ENCODE peak calls at places on chromosomes 13 and 19, in six cellular contexts. G is cardiac fibroblast, M is IMR-90, W is WTC11, B is endothelial cell, S is HFFc6. J is an unnamed sample.

GRCh38 chr19:33490041-33490451 is 31.5 kb downstream of the PEPD start:
- DNase-seq in G (no peak), M (no peak), W (no peak), B (no peak), S (no peak), J (no peak)

GRCh38 chr19:48997972-48998371 is 4.3 kb downstream of the RUVBL2 start:
- DNase-seq in G (peak; percentile 64), M (peak; percentile 45), W (peak; percentile 92), B (peak; percentile 83), S (peak; percentile 50), J (peak; percentile 92)

GRCh38 chr19:13398780-13399726 is 107.2 kb downstream of the CACNA1A start:
- DNase-seq in G (peak; percentile 94), M (peak; percentile 93), W (no peak), B (no peak), S (peak; percentile 94), J (no peak)

GRCh38 chr13:97222934-97223710 is 989 bp downstream of the MBNL2 start:
- DNase-seq in G (no peak), M (no peak), W (no peak), B (no peak), S (no peak), J (no peak)

GRCh38 chr19:57887195-57887941 is 1.5 kb downstream of the ZNF814 start:
- DNase-seq in G (peak; percentile 50), M (no peak), W (peak; percentile 44), B (no peak), S (no peak), J (peak; percentile 40)

GRCh38 chr19:48806818-48807589 is 3.8 kb downstream of the BCAT2 start:
- DNase-seq in G (peak; percentile 59), M (peak; percentile 39), W (peak; percentile 47), B (peak; percentile 55), S (peak; percentile 40), J (peak; percentile 41)

GRCh38 chr13:30355405-30355741 is 48.0 kb upstream of the KATNAL1 start:
- DNase-seq in G (no peak), M (no peak), W (peak; percentile 54), B (peak; percentile 47), S (no peak), J (peak; percentile 8)

GRCh38 chr13:114101325-114101821 is 31.1 kb downstream of the RASA3 start:
- DNase-seq in G (peak; percentile 39), M (no peak), W (peak; percentile 11), B (no peak), S (no peak), J (peak; percentile 14)

GRCh38 chr19:43574424-43575155 is 737 bp downstream of the XRCC1 start:
- DNase-seq in G (peak; percentile 21), M (peak; percentile 35), W (no peak), B (no peak), S (no peak), J (peak; percentile 23)

GRCh38 chr13:40442191-40442590 is 224.2 kb downstream of the FOXO1 start:
- DNase-seq in G (peak; percentile 51), M (no peak), W (no peak), B (no peak), S (no peak), J (peak; percentile 12)

GRCh38 chr13:51519839-51520238 is 64.4 kb upstream of the WDFY2 start:
- DNase-seq in G (peak; percentile 64), M (peak; percentile 61), W (no peak), B (no peak), S (peak; percentile 30), J (no peak)

GRCh38 chr19:17539288-17540117 is 15.9 kb upstream of the COLGALT1 start:
- DNase-seq in G (peak; percentile 97), M (peak; percentile 92), W (peak; percentile 100), B (peak; percentile 95), S (peak; percentile 84), J (peak; percentile 99)
- TF ChIP-seq CTCF in G (peak; percentile 34), M (peak; percentile 49), W (no peak), B (peak; percentile 11), S (peak; percentile 52), J (peak; percentile 32)

GRCh38 chr19:47608074-47608907 is 643 bp upstream of the BICRA start:
- DNase-seq in G (peak; percentile 97), M (peak; percentile 90), W (peak; percentile 96), B (peak; percentile 99), S (peak; percentile 87), J (peak; percentile 92)
- TF ChIP-seq CTCF in G (peak; percentile 39), M (peak; percentile 30), W (no peak), B (no peak), S (peak; percentile 64), J (peak; percentile 2)

DNA sequence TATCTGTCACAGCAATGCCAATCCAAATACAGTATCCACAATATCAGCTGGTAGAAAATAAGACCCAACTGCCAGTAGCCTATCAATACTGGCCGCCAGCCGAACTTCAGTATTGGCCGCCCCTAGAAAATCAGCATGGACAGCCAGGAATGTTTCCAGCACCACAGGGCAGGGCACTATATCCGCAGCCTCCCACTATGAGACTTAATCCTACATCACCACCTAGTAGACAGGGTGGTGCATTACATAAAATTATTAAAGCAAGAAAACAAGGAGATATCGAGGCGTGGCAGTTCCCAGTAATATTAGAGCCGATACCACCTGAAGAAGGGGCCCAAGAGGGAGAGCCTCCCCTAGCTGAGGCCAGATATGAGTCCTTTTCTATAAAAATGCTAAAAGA is 111.3 kb downstream of the ZNF486 start:
- DNase-seq in G (no peak), M (no peak), W (no peak), B (peak; percentile 47), S (no peak), J (no peak)
- TF ChIP-seq CTCF in G (peak; percentile 41), M (no peak), W (peak; percentile 55), B (peak; percentile 83), S (no peak), J (no peak)

DNA sequence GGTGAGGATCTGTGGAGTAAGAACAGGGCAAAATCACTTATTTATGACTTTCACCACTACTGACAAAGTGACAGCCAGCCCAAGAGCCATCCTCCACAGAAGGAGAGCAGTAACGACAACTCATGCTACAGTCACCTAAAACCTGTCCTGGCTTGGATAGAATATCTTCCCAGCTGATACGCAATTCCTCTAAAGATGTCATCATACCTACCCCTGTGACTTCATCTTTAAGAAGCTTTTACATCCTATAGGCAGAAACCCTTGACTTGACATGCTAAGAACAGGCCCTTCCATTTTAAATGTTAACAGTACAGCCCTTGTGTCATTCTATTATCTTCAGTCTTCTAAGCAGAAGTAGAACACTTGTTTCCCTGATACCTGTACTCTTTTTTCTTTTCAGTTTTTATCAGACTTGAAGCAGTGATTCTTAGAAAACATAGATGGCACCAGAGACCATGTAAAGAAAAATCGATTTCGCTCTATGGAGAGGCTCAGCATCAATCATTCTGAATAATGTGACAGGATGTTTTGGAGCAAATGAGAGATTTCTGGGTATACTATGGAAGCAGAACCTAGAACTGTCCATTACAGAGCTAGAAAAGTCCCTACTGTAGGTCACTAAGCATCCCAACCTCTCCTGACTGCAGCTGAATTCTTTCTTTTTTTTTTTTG is 20.1 kb downstream of the STOML3 start:
- DNase-seq in G (no peak), M (no peak), W (no peak), B (no peak), S (no peak), J (no peak)
- TF ChIP-seq CTCF in G (no peak), M (no peak), W (no peak), B (no peak), S (no peak), J (no peak)

GRCh38 chr19:45638930-45639729 is at the start of gene EML2:
- DNase-seq in G (peak; percentile 38), M (no peak), W (peak; percentile 90), B (peak; percentile 22), S (no peak), J (no peak)
- TF ChIP-seq CTCF in G (peak; percentile 9), M (no peak), W (no peak), B (no peak), S (peak; percentile 55), J (no peak)

J was measured in WERI-Rb-1.